ENCODE peak calls at places on chromosomes 12 and 14, in ten cellular contexts. D, I, Q, W, U, V, H, L, X and P are unnamed samples.

GRCh38 chr14:55105991-55106390 is 23.1 kb upstream of the LGALS3 start:
- DNase-seq in X (no peak), Q (no peak), V (no peak), L (no peak), U (no peak), D (no peak), H (no peak), W (no peak), I (no peak), P (no peak)

GRCh38 chr14:59187802-59188460 is 536 bp upstream of the DAAM1 start:
- DNase-seq in U (peak), L (no peak), W (no peak), H (no peak), V (peak), I (peak), D (no peak), Q (no peak), X (peak), P (peak)

GRCh38 chr12:67981236-67982164 is 7.7 kb upstream of the IFNG-AS1 start:
- DNase-seq in L (no peak), W (no peak), I (no peak), D (no peak), V (no peak), H (no peak), U (peak), X (no peak), Q (no peak), P (no peak)

GRCh38 chr12:53049582-53050318 is at the start of gene TNS2:
- DNase-seq in I (peak), Q (peak), H (peak), V (peak), L (no peak), W (peak), D (peak), U (no peak), X (peak), P (peak)

GRCh38 chr14:22387776-22388241 is 201.2 kb downstream of the DAD1 start:
- DNase-seq in W (no peak), V (no peak), Q (peak), U (no peak), H (no peak), D (no peak), X (no peak), L (no peak), I (no peak), P (no peak)

GRCh38 chr12:102950950-102951490 is 6.5 kb upstream of the ASCL1 start:
- DNase-seq in V (no peak), L (no peak), X (no peak), D (peak), Q (no peak), H (no peak), I (no peak), W (no peak), U (no peak), P (no peak)

GRCh38 chr14:65585216-65585615 is 172.7 kb downstream of the FUT8 start:
- DNase-seq in V (no peak), I (no peak), Q (no peak), L (no peak), D (no peak), W (no peak), H (no peak), U (no peak), X (no peak), P (no peak)

GRCh38 chr12:92551853-92552397 is 150.9 kb upstream of the PLEKHG7 start:
- DNase-seq in Q (no peak), X (no peak), W (no peak), U (peak), H (no peak), I (no peak), V (no peak), L (no peak), D (no peak), P (no peak)

GRCh38 chr12:12387521-12387920 is 30.6 kb downstream of the BORCS5 start:
- DNase-seq in U (no peak), V (no peak), W (no peak), D (peak), Q (no peak), I (no peak), X (no peak), L (no peak), H (no peak), P (no peak)

GRCh38 chr14:104880584-104881210 is 15.6 kb downstream of the CEP170B start:
- DNase-seq in X (no peak), U (no peak), I (no peak), Q (no peak), V (no peak), H (no peak), D (no peak), L (no peak), W (no peak), P (no peak)
- TF ChIP-seq CTCF in X (no peak), U (no peak), I (no peak), Q (no peak), V (no peak), H (no peak), D (no peak), L (no peak), W (no peak), P (no peak)

GRCh38 chr14:63448841-63449240 is 94.3 kb downstream of the PPP2R5E start:
- DNase-seq in X (no peak), V (no peak), H (no peak), Q (no peak), W (no peak), D (no peak), U (no peak), L (no peak), I (no peak), P (no peak)
- TF ChIP-seq EP300 in X (no peak), V (no peak), H (no peak), Q (no peak), W (no peak), D (no peak), U (no peak), L (no peak), I (no peak), P (no peak)

DNA sequence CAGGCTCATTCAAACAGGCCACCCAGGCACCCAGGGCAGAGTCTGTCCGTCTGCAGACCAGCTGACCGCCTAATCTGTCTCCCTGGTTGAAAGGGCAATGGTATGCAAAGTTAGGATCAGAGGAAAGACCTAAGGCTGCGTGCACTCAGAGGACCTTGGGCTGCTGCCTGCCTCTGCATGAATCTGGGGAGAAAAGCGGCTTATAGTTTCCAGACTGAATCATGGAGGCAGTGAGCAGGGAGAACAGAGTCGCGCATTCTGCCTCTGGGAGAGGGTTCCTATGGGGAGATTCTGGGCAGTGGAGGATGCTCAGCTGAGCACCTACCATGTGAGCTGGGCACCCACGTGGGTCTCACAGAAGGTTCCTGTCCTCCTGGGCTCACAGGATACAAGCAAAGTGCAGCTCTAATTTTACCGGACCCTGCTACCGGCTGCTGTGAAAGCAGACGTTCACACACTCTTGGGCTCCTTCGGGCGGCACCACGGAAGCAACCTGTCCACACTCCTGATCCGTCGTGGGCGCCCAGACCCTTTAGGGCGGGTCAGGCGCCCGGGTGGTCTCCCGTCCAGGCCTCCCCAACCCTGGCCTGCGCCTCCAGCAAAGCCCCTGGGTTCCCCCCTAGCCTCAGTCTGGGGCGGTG is 776 bp downstream of the SCARB1 start:
- DNase-seq in L (no peak), Q (peak), H (no peak), V (no peak), W (no peak), I (peak), D (no peak), U (peak), X (no peak), P (no peak)
- H3K27ac ChIP-seq in L (no peak), Q (peak), H (peak), V (peak), W (peak), I (peak), D (peak), U (peak), X (peak), P (peak)

GRCh38 chr14:49892636-49893308 is at the start of gene ARF6:
- DNase-seq in I (peak), H (peak), U (peak), X (peak), L (peak), V (peak), W (peak), Q (peak), D (peak), P (peak)
- TF ChIP-seq CTCF in I (peak), H (peak), U (peak), X (peak), L (no peak), V (no peak), W (no peak), Q (peak), D (no peak), P (peak)

GRCh38 chr12:64180951-64181350 is 41.1 kb downstream of the KICS2 start:
- DNase-seq in I (no peak), W (no peak), H (no peak), D (no peak), L (no peak), V (no peak), U (no peak), Q (no peak), X (no peak), P (no peak)
- TF ChIP-seq EP300 in I (no peak), W (no peak), H (no peak), D (no peak), L (no peak), V (no peak), U (no peak), Q (no peak), X (no peak), P (no peak)

GRCh38 chr12:89370850-89371249 is 18.5 kb upstream of the DUSP6 start:
- DNase-seq in X (no peak), H (no peak), L (no peak), Q (no peak), W (no peak), I (no peak), U (no peak), D (no peak), V (no peak), P (no peak)

GRCh38 chr12:89372584-89373370 is 20.5 kb upstream of the DUSP6 start:
- DNase-seq in V (no peak), X (no peak), H (no peak), I (no peak), U (no peak), L (no peak), D (no peak), W (no peak), Q (no peak), P (no peak)

GRCh38 chr12:89376202-89376529 is 23.9 kb upstream of the DUSP6 start:
- DNase-seq in V (no peak), Q (no peak), D (no peak), L (no peak), I (no peak), W (no peak), U (no peak), X (no peak), H (no peak), P (no peak)

GRCh38 chr12:89376844-89377243 is 24.5 kb upstream of the DUSP6 start:
- DNase-seq in L (no peak), D (no peak), U (no peak), I (no peak), V (no peak), Q (no peak), X (no peak), H (no peak), W (no peak), P (no peak)

DNA sequence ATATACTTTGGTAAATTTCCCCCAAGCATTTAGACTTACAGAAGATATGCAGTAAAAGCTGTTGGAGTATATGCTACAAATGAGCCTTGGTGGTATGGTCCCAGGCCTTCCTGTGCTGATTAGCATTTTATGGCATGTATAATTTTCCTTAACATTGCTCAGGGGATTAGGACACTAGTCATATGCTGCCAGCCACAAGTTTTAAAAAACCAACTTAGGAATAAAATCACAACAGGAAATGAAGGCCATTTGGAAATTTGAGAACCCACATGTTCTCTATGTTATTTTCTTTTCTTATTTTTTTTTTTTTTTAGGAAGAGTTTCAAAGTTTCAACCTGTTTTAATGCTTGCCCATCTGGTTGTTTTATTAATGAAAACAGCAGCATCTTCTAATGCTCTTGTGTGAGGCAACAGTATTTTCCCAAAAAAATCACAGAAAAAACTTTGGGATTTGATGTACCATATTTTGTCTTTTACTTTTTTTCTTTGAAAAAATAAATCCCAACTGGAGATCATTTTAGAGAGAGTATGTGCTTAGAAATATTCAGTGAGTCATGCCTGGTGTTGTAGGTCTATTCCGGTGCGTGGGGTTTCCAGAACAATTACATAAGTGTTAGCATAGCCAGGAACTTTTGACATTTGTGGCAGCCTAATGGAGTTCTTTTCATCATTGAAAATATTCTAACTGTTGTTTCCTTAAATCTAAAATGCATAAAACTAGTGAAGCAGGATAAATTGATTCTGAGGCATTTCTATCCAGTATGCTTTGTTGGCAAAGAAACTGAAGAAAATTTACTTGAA is 21.7 kb upstream of the DUSP6 start:
- DNase-seq in Q (no peak), V (peak), L (no peak), W (no peak), I (no peak), X (no peak), U (no peak), H (no peak), D (no peak), P (no peak)
- H3K27ac ChIP-seq in Q (no peak), V (peak), L (no peak), W (peak), I (peak), X (no peak), U (no peak), H (no peak), D (peak), P (no peak)

GRCh38 chr12:51390457-51391046 is 654 bp downstream of the GALNT6 start:
- DNase-seq in U (no peak), D (no peak), X (peak), Q (no peak), L (no peak), I (no peak), H (no peak), W (no peak), V (no peak), P (no peak)
- TF ChIP-seq CTCF in U (no peak), D (no peak), X (no peak), Q (no peak), L (no peak), I (no peak), H (no peak), W (no peak), V (no peak), P (no peak)